ENCODE peak calls at places on chromosome 17, in six cellular contexts. B is hepatocyte, A is PC-3, N is stomach, J is pancreas, H is Karpas-422. Q is an unnamed sample.
A peak's percentile ranks its signal among the peaks of the same experiment; 100 is the strongest.

GRCh38 chr17:74738051-74738996 is 1.3 kb downstream of the RAB37 start:
- DNase-seq in A (peak; percentile 49), B (peak; percentile 18), J (no peak), H (no peak), N (peak; percentile 65), Q (peak; percentile 76)

GRCh38 chr17:73093286-73093685 is 798 bp upstream of the SLC39A11 start:
- DNase-seq in H (no peak), N (no peak), A (no peak), B (no peak), J (no peak), Q (no peak)

GRCh38 chr17:47704781-47705180 is 10.8 kb downstream of the TBKBP1 start:
- DNase-seq in B (no peak), H (no peak), J (peak; percentile 8), A (no peak), N (no peak), Q (no peak)

GRCh38 chr17:13418891-13419290 is 182.8 kb downstream of the HS3ST3A1 start:
- DNase-seq in H (no peak), B (no peak), N (no peak), J (no peak), A (peak; percentile 23), Q (no peak)

GRCh38 chr17:41060052-41060604 is at the start of gene KRTAP2-3:
- DNase-seq in B (no peak), N (no peak), H (peak; percentile 14), A (peak; percentile 86), J (no peak), Q (no peak)

GRCh38 chr17:45320931-45321461 is 4.2 kb upstream of the MAP3K14 start:
- DNase-seq in A (peak; percentile 100), B (peak; percentile 84), H (no peak), J (no peak), N (no peak), Q (no peak)

GRCh38 chr17:9531080-9531479 is 44.5 kb downstream of the STX8 start:
- DNase-seq in A (no peak), J (no peak), N (no peak), B (peak; percentile 7), H (no peak), Q (no peak)

GRCh38 chr17:2837147-2837561 is 40.9 kb downstream of the RAP1GAP2 start:
- DNase-seq in N (no peak), A (no peak), J (no peak), B (no peak), H (peak; percentile 83), Q (no peak)

GRCh38 chr17:43917348-43918025 is 10.2 kb upstream of the MPP2 start:
- DNase-seq in H (peak; percentile 60), N (peak; percentile 30), J (no peak), A (no peak), B (peak; percentile 45), Q (peak; percentile 50)

GRCh38 chr17:32882734-32883133 is 5.8 kb upstream of the MYO1D start:
- DNase-seq in A (no peak), N (no peak), H (no peak), J (no peak), B (no peak), Q (no peak)

GRCh38 chr17:73727941-73728340 is 83.7 kb upstream of the SDK2 start:
- DNase-seq in B (no peak), A (no peak), H (no peak), J (no peak), N (no peak), Q (no peak)

GRCh38 chr17:63702223-63702577 is 2.3 kb upstream of the LIMD2 start:
- DNase-seq in B (no peak), J (no peak), N (peak; percentile 32), A (no peak), H (peak; percentile 90), Q (peak; percentile 56)

GRCh38 chr17:15343749-15344148 is 2.4 kb upstream of the TEKT3 start:
- DNase-seq in B (peak; percentile 61), N (no peak), H (no peak), A (peak; percentile 42), J (no peak), Q (no peak)

GRCh38 chr17:28047806-28048205 is 5.3 kb downstream of the NLK start:
- DNase-seq in J (no peak), A (no peak), H (no peak), B (no peak), N (no peak), Q (no peak)

GRCh38 chr17:48526986-48527741 is 3.6 kb downstream of the HOXB1 start:
- DNase-seq in H (no peak), B (no peak), A (no peak), N (no peak), J (no peak), Q (no peak)

GRCh38 chr17:45747907-45748306 is 36.2 kb upstream of the CRHR1 start:
- DNase-seq in B (no peak), J (no peak), N (no peak), H (no peak), A (no peak), Q (no peak)

GRCh38 chr17:71071837-71072236 is 902.5 kb downstream of the KCNJ2 start:
- DNase-seq in N (no peak), J (no peak), A (peak; percentile 100), H (no peak), B (peak; percentile 23), Q (no peak)

GRCh38 chr17:1577657-1578428 is 15.3 kb upstream of the PITPNA start:
- DNase-seq in B (peak; percentile 3), N (no peak), H (peak; percentile 59), A (no peak), J (no peak), Q (no peak)

GRCh38 chr17:46989637-46990431 is 10.8 kb upstream of the RPRML start:
- DNase-seq in A (no peak), H (no peak), B (no peak), J (no peak), N (no peak), Q (no peak)

GRCh38 chr17:81930142-81931125 is 2.9 kb upstream of the MAFG start:
- DNase-seq in A (peak; percentile 31), H (no peak), N (no peak), J (peak; percentile 49), B (no peak), Q (peak; percentile 49)

GRCh38 chr17:67575325-67575724 is 142.4 kb upstream of the NOL11 start:
- DNase-seq in N (no peak), B (no peak), J (no peak), A (no peak), H (peak; percentile 65), Q (peak; percentile 22)

GRCh38 chr17:2266045-2266864 is 37.3 kb downstream of the SMG6 start:
- DNase-seq in B (no peak), A (no peak), N (peak; percentile 36), J (no peak), H (no peak), Q (peak; percentile 66)

GRCh38 chr17:47316316-47316715 is 7.4 kb upstream of the EFCAB13 start:
- DNase-seq in J (no peak), H (no peak), A (peak; percentile 34), B (peak; percentile 58), N (no peak), Q (no peak)

GRCh38 chr17:27579897-27580321 is 51.1 kb upstream of the LGALS9 start:
- DNase-seq in N (no peak), B (no peak), J (peak; percentile 15), A (peak; percentile 11), H (no peak), Q (no peak)

GRCh38 chr17:45759761-45760160 is 24.4 kb upstream of the CRHR1 start:
- DNase-seq in J (no peak), N (no peak), B (no peak), A (peak; percentile 12), H (peak; percentile 62), Q (no peak)

GRCh38 chr17:49516190-49516589 is 21.1 kb downstream of the NGFR start:
- DNase-seq in B (no peak), H (no peak), N (no peak), A (no peak), J (no peak), Q (no peak)

GRCh38 chr17:47072881-47073280 is 93.8 kb upstream of the RPRML start:
- DNase-seq in N (no peak), J (no peak), A (no peak), H (no peak), B (no peak), Q (no peak)

GRCh38 chr17:62093188-62094155 is 28.4 kb upstream of the MED13 start:
- DNase-seq in J (no peak), H (no peak), A (peak; percentile 97), N (no peak), B (no peak), Q (no peak)

GRCh38 chr17:8189041-8189710 is 804 bp downstream of the BORCS6 start:
- DNase-seq in J (peak; percentile 63), B (peak; percentile 38), N (peak; percentile 43), A (no peak), H (peak; percentile 58), Q (peak; percentile 57)
- H3K4me3 ChIP-seq in J (peak overlapping the region; percentile 88), B (peak overlapping the region; percentile 81), N (peak overlapping the region; percentile 88), A (peak overlapping the region; percentile 84), H (peak overlapping the region; percentile 73), Q (peak overlapping the region; percentile 66)

DNA sequence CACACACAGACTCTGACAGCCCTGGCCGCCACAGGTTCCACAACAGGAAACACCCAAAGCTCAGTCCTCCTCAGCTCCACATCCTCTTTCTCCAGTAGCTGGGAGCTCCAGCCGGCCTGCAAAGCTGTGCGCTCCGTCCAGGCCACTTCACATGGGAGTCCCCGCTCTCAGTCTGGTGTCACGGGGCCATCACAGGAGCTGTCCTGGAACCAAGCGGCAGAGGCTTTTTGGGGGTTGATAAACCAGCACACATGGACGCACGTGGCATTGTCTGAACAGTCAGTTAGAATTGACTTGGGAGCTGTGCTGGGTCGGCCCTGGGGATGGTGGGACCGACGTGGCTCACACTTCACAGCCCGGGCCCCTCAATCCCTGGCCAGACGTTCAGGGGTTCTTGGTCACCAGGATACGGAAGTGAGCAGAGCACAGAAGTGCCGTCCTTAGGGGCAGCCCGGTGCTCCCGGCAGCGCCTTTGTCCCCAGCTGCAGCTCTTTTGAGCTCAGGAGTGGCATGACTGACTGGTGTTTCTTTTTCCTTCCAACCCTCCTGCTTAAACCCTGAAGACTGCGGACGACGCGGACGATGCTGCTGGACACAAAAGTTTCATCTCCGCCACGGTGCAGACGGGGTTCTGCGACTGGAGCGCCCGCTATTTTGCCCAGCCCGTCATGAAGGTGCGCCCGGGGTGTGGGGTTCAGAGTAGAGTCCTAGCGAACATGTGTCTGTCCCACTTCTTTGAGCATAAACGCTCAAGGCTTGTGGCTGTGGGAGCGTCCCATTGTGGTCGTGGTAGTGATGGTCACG is 66.6 kb upstream of the CHMP6 start:
- DNase-seq in H (no peak), J (no peak), B (no peak), N (no peak), A (no peak), Q (no peak)
- H3K27me3 ChIP-seq in H (no peaks in the 10 kb centered on the region), J (no peaks in the 10 kb centered on the region), B (no peaks in the 10 kb centered on the region), N (no peaks in the 10 kb centered on the region), A (no peaks in the 10 kb centered on the region), Q (no peaks in the 10 kb centered on the region)

DNA sequence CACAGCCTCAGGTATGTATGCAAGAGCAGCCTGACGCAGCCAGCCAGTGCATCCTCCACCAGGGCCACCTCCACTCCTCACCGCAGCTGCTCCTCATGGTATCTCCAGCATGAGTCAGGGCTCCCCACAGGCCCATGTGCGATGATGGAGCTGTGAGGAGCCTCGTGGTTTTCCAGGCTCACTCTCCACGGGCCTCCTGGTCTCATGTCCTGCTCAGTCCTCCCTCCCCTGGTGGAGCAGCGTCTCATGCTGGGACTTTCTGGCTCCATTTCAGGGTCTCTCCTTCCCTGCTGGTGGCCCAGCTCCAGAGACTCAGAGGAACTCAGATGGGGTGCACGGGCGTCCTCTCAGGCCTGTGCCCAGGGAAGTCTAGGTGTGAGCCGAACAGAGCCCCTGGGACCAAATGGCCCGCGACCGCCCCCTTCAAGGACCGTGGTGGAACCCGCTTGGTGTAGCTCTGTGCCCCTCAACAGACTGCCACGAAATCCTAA is 70.4 kb downstream of the METRNL start:
- DNase-seq in A (no peak), N (no peak), H (no peak), J (no peak), B (peak; percentile 3), Q (no peak)
- H3K9me3 ChIP-seq in A (no peaks in the 10 kb centered on the region), N (no peaks in the 10 kb centered on the region), H (no peaks in the 10 kb centered on the region), J (no peaks in the 10 kb centered on the region), B (no peaks in the 10 kb centered on the region), Q (no peaks in the 10 kb centered on the region)

GRCh38 chr17:30234954-30235353 is 543 bp downstream of the SLC6A4 start:
- DNase-seq in A (no peak), B (no peak), H (peak; percentile 50), J (no peak), N (no peak), Q (no peak)
- H3K4me3 ChIP-seq in A (no peak overlapping the region), B (peak overlapping the region; percentile 21), H (no peak overlapping the region), J (peak overlapping the region; percentile 49), N (peak overlapping the region; percentile 60), Q (peak overlapping the region; percentile 49)

Q was measured in transverse colon.